ENCODE peak calls at places on chromosome 17, in four cellular contexts. U is astrocyte, J is body of pancreas, C is transverse colon. M is an unnamed sample.

GRCh38 chr17:32502710-32503109 is 15.9 kb downstream of the CDK5R1 start:
- DNase-seq in U (no peak), J (no peak), C (no peak), M (no peak)

GRCh38 chr17:76141212-76142043 is at the start of gene FOXJ1:
- DNase-seq in U (peak; percentile 57), J (peak; percentile 92), C (peak; percentile 93), M (peak; percentile 65)

GRCh38 chr17:28227278-28228108 is 91.5 kb upstream of the TMEM97 start:
- DNase-seq in U (peak; percentile 14), J (peak; percentile 98), C (peak; percentile 81), M (peak; percentile 57)

GRCh38 chr17:43316522-43317142 is 82.2 kb upstream of the ARL4D start:
- DNase-seq in U (no peak), J (peak; percentile 67), C (no peak), M (no peak)

GRCh38 chr17:44607836-44608690 is 48.2 kb upstream of the MEIOC start:
- DNase-seq in U (peak; percentile 71), J (no peak), C (no peak), M (no peak)

GRCh38 chr17:50097907-50098306 is 2.8 kb downstream of the PDK2 start:
- DNase-seq in U (no peak), J (no peak), C (no peak), M (no peak)

GRCh38 chr17:73840829-73841228 is 196.6 kb upstream of the SDK2 start:
- DNase-seq in U (no peak), J (no peak), C (no peak), M (no peak)

GRCh38 chr17:50135316-50136095 is 5.5 kb upstream of the SAMD14 start:
- DNase-seq in U (no peak), J (peak; percentile 37), C (no peak), M (no peak)

GRCh38 chr17:57552114-57552601 is 192.9 kb downstream of the CCDC182 start:
- DNase-seq in U (no peak), J (no peak), C (peak; percentile 39), M (no peak)

GRCh38 chr17:55620945-55621344 is 101.7 kb downstream of the TMEM100 start:
- DNase-seq in U (no peak), J (no peak), C (no peak), M (no peak)

GRCh38 chr17:80949451-80950421 is 41.9 kb upstream of the CHMP6 start:
- DNase-seq in U (no peak), J (no peak), C (peak; percentile 6), M (no peak)

DNA sequence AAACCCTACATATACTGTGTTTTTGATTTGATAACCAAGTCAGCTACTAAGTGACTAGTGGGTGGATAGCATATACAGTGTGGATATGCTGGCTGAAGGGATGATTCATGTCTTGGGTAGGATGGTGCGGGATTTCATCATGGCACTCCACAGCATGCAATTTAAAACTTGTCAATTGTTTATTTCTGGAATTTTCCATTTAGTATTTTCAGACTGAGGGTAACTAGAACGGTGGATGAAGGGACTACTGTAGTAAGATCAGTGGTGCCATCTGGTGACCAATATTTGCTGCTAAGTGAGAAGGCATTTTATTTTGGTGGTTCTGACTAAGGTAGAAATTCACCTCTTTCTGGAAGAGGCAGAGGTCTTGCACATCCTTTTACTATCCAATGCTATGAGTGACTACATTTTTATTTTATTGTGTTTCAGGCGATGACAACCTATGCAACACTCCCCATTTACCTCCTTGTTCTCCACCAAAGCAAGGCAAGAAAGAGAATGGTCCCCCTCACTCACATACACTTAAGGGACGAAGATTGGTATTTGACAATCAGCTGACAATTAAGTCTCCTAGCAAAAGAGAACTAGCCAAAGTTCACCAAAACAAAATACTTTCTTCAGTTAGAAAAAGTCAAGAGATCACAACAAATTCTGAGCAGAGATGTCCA is 3.1 kb downstream of the CDC6 start:
- DNase-seq in U (peak; percentile 84), J (peak; percentile 57), C (peak; percentile 47), M (peak; percentile 64)
- H3K4me3 ChIP-seq in U (no peak overlapping the region), J (no peak overlapping the region), C (no peak overlapping the region), M (no peak overlapping the region)

GRCh38 chr17:66775262-66775661 is 59.7 kb upstream of the CACNG5 start:
- DNase-seq in U (no peak), J (no peak), C (no peak), M (no peak)
- H3K4me3 ChIP-seq in U (no peak overlapping the region), J (no peak overlapping the region), C (no peak overlapping the region), M (no peak overlapping the region)

GRCh38 chr17:61157246-61157887 is 242.3 kb upstream of the TBX2 start:
- DNase-seq in U (peak; percentile 54), J (no peak), C (no peak), M (no peak)
- H3K4me3 ChIP-seq in U (no peak overlapping the region), J (no peak overlapping the region), C (no peak overlapping the region), M (no peak overlapping the region)

GRCh38 chr17:37490638-37491614 is 1.2 kb downstream of the DUSP14 start:
- DNase-seq in U (peak; percentile 84), J (peak; percentile 66), C (peak; percentile 28), M (peak; percentile 65)
- H3K4me3 ChIP-seq in U (peak overlapping the region; percentile 66), J (peak overlapping the region; percentile 52), C (peak overlapping the region; percentile 76), M (peak overlapping the region; percentile 57)

DNA sequence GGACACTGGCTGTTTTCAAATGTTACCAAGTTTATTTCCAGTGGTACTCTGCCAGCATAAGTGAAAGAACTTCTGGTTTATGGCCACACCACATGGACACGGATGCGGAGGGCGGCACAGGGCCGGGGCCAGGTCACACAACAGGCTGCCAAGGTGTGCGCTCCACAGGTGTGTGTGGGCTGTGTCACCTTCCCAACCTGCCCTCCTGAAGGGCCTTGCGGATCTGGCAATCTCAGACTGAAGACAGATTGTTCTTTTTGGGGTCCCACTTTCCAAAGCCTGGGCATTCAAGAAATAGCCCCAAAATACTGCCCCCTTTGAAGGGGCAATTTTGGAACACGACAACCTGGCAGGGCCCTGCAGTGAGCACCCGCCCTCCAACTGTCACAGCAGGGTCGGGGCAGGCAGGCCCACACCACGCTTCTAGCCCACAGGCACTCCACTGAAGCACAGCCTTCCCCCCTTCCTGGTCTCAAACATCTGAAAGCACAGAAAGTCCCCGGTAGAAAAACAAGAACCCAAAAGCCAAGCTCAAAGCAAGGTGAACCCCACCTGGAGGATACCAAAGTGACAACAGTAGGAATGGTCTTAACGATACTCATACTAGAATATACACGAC is 3.5 kb downstream of the CSNK1D start:
- DNase-seq in U (no peak), J (no peak), C (no peak), M (no peak)
- H3K4me3 ChIP-seq in U (no peak overlapping the region), J (no peak overlapping the region), C (no peak overlapping the region), M (no peak overlapping the region)

GRCh38 chr17:41792835-41793748 is 6.6 kb upstream of the JUP start:
- DNase-seq in U (peak; percentile 66), J (peak; percentile 86), C (peak; percentile 81), M (no peak)
- H3K4me3 ChIP-seq in U (no peak overlapping the region), J (no peak overlapping the region), C (no peak overlapping the region), M (no peak overlapping the region)

GRCh38 chr17:40198576-40198975 is 20.5 kb upstream of the WIPF2 start:
- DNase-seq in U (no peak), J (no peak), C (no peak), M (no peak)
- H3K4me3 ChIP-seq in U (no peak overlapping the region), J (no peak overlapping the region), C (no peak overlapping the region), M (no peak overlapping the region)

DNA sequence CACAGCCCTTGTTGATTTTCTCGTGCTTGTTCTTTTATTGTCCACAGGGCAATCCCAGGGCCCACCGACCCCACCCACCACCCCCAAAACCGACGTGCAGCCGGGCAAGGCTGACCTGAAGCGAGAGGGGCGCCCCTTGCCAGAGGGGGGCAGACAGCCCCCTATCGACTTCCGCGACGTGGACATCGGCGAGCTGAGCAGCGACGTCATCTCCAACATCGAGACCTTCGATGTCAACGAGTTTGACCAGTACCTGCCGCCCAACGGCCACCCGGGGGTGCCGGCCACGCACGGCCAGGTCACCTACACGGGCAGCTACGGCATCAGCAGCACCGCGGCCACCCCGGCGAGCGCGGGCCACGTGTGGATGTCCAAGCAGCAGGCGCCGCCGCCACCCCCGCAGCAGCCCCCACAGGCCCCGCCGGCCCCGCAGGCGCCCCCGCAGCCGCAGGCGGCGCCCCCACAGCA is 2.7 kb downstream of the SOX9 start:
- DNase-seq in U (no peak), J (no peak), C (no peak), M (no peak)
- H3K4me3 ChIP-seq in U (peak overlapping the region; percentile 94), J (peak overlapping the region; percentile 70), C (no peak overlapping the region), M (peak overlapping the region; percentile 96)

GRCh38 chr17:4105232-4105631 is 37.6 kb downstream of the ZZEF1 start:
- DNase-seq in U (no peak), J (no peak), C (no peak), M (no peak)

GRCh38 chr17:4109424-4109823 is 33.4 kb downstream of the ZZEF1 start:
- DNase-seq in U (no peak), J (no peak), C (no peak), M (no peak)

GRCh38 chr17:4108397-4108796 is 34.4 kb downstream of the ZZEF1 start:
- DNase-seq in U (no peak), J (no peak), C (no peak), M (no peak)

GRCh38 chr17:4104506-4104905 is 38.3 kb downstream of the ZZEF1 start:
- DNase-seq in U (no peak), J (no peak), C (no peak), M (no peak)

GRCh38 chr17:4110152-4110551 is 32.7 kb downstream of the ZZEF1 start:
- DNase-seq in U (peak; percentile 34), J (no peak), C (no peak), M (no peak)
- H3K4me3 ChIP-seq in U (no peak overlapping the region), J (no peak overlapping the region), C (no peak overlapping the region), M (no peak overlapping the region)

DNA sequence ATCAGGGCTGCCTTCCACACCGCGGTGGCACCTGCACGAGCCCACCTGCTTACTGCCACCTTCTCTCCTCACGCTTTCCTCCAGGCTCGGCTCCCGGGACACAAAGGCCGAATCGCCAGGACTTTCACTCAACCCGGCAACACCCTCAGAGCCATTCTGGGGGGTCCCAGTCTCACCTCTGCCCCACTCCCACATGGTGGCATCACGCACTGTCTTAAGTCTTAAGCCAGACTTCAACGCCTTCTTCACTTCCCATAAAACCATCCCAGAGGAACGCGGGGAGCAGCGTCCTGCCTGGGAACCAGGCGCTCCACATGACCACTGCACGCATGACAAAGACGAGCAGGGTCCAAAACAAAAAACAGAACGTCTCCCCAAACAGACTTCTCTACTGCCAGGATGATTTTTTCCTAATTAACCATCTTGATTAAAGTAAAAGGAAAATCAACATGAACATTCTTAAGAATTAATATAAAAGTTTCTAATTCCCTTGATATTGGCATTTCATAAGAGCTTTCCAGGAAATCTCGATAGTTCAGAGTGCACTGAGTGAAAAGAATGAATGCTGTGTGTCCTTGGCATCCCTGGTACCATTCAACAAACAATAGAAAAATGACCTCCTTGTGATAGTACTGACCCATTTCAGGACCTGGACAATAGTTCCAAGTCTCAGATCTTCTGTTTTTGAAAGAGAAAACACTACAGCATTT is 2.6 kb downstream of the CANT1 start:
- DNase-seq in U (no peak), J (no peak), C (no peak), M (no peak)
- H3K4me3 ChIP-seq in U (no peak overlapping the region), J (no peak overlapping the region), C (no peak overlapping the region), M (no peak overlapping the region)

M was measured in kidney epithelial cell.